ENCODE peak calls at places on chromosomes 2 and 18, in six cellular contexts. One of them, this sample, is unnamed.

GRCh38 chr2:86468162-86469033 is 27.2 kb downstream of the KDM3A start:
- DNase-seq in WERI-Rb-1: no peak
- DNase-seq in HCT116: no peak
- DNase-seq in cardiac muscle cell: no peak
- DNase-seq in mammary epithelial cell: no peak
- DNase-seq in colonic mucosa: no peak
- DNase-seq in this sample: no peak

GRCh38 chr2:158144914-158145625 is 43.4 kb downstream of the UPP2 start:
- DNase-seq in mammary epithelial cell: peak; percentile 31
- DNase-seq in HCT116: peak; percentile 8
- DNase-seq in cardiac muscle cell: no peak
- DNase-seq in WERI-Rb-1: no peak
- DNase-seq in colonic mucosa: no peak
- DNase-seq in this sample: no peak

GRCh38 chr2:138502253-138503086 is 900 bp downstream of the SPOPL start:
- DNase-seq in WERI-Rb-1: no peak
- DNase-seq in mammary epithelial cell: peak; percentile 55
- DNase-seq in HCT116: no peak
- DNase-seq in cardiac muscle cell: peak; percentile 35
- DNase-seq in colonic mucosa: no peak
- DNase-seq in this sample: no peak

GRCh38 chr2:97712693-97713295 is 582 bp upstream of the ZAP70 start:
- DNase-seq in HCT116: no peak
- DNase-seq in colonic mucosa: no peak
- DNase-seq in cardiac muscle cell: no peak
- DNase-seq in WERI-Rb-1: no peak
- DNase-seq in mammary epithelial cell: no peak
- DNase-seq in this sample: no peak

GRCh38 chr2:97695744-97696143 is 17.6 kb upstream of the ZAP70 start:
- DNase-seq in HCT116: no peak
- DNase-seq in cardiac muscle cell: no peak
- DNase-seq in colonic mucosa: no peak
- DNase-seq in WERI-Rb-1: no peak
- DNase-seq in mammary epithelial cell: no peak
- DNase-seq in this sample: no peak

GRCh38 chr2:160703648-160704585 is 210.3 kb upstream of the RBMS1 start:
- DNase-seq in HCT116: no peak
- DNase-seq in WERI-Rb-1: peak; percentile 16
- DNase-seq in mammary epithelial cell: no peak
- DNase-seq in cardiac muscle cell: peak; percentile 35
- DNase-seq in colonic mucosa: no peak
- DNase-seq in this sample: no peak

GRCh38 chr2:129922571-129923264 is 56.7 kb upstream of the RAB6C start:
- DNase-seq in cardiac muscle cell: no peak
- DNase-seq in WERI-Rb-1: peak; percentile 71
- DNase-seq in mammary epithelial cell: no peak
- DNase-seq in HCT116: no peak
- DNase-seq in colonic mucosa: no peak
- DNase-seq in this sample: no peak

GRCh38 chr2:136204959-136205358 is 87.0 kb upstream of the CXCR4 start:
- DNase-seq in colonic mucosa: no peak
- DNase-seq in WERI-Rb-1: no peak
- DNase-seq in mammary epithelial cell: no peak
- DNase-seq in HCT116: no peak
- DNase-seq in cardiac muscle cell: no peak
- DNase-seq in this sample: no peak

GRCh38 chr2:3124921-3125760 is 252.5 kb downstream of the EIPR1 start:
- DNase-seq in WERI-Rb-1: peak; percentile 7
- DNase-seq in cardiac muscle cell: no peak
- DNase-seq in colonic mucosa: no peak
- DNase-seq in mammary epithelial cell: no peak
- DNase-seq in HCT116: no peak
- DNase-seq in this sample: no peak

GRCh38 chr18:67211646-67212045 is 304.9 kb downstream of the DSEL start:
- DNase-seq in HCT116: no peak
- DNase-seq in colonic mucosa: no peak
- DNase-seq in WERI-Rb-1: no peak
- DNase-seq in cardiac muscle cell: peak; percentile 31
- DNase-seq in mammary epithelial cell: no peak
- DNase-seq in this sample: no peak

GRCh38 chr2:128635361-128635900 is 316.8 kb upstream of the HS6ST1 start:
- DNase-seq in HCT116: no peak
- DNase-seq in colonic mucosa: no peak
- DNase-seq in cardiac muscle cell: peak; percentile 40
- DNase-seq in WERI-Rb-1: no peak
- DNase-seq in mammary epithelial cell: no peak
- DNase-seq in this sample: no peak

GRCh38 chr2:71830497-71831207 is 317.0 kb downstream of the CYP26B1 start:
- DNase-seq in WERI-Rb-1: no peak
- DNase-seq in colonic mucosa: no peak
- DNase-seq in cardiac muscle cell: no peak
- DNase-seq in mammary epithelial cell: no peak
- DNase-seq in HCT116: no peak
- DNase-seq in this sample: no peak

GRCh38 chr18:61854578-61854977 is 38.2 kb downstream of the RNF152 start:
- DNase-seq in HCT116: no peak
- DNase-seq in WERI-Rb-1: no peak
- DNase-seq in cardiac muscle cell: no peak
- DNase-seq in mammary epithelial cell: peak; percentile 47
- DNase-seq in colonic mucosa: no peak
- DNase-seq in this sample: no peak

GRCh38 chr2:98043101-98043500 is 43.9 kb upstream of the VWA3B start:
- DNase-seq in HCT116: no peak
- DNase-seq in colonic mucosa: no peak
- DNase-seq in mammary epithelial cell: no peak
- DNase-seq in cardiac muscle cell: no peak
- DNase-seq in WERI-Rb-1: no peak
- DNase-seq in this sample: no peak

GRCh38 chr2:100921685-100922161 is 80.4 kb upstream of the RPL31 start:
- DNase-seq in mammary epithelial cell: no peak
- DNase-seq in WERI-Rb-1: no peak
- DNase-seq in colonic mucosa: no peak
- DNase-seq in HCT116: no peak
- DNase-seq in cardiac muscle cell: no peak
- DNase-seq in this sample: no peak

GRCh38 chr2:100928235-100928634 is 73.9 kb upstream of the RPL31 start:
- DNase-seq in cardiac muscle cell: no peak
- DNase-seq in mammary epithelial cell: no peak
- DNase-seq in HCT116: no peak
- DNase-seq in colonic mucosa: no peak
- DNase-seq in WERI-Rb-1: no peak
- DNase-seq in this sample: no peak

GRCh38 chr2:100923461-100924020 is 78.5 kb upstream of the RPL31 start:
- DNase-seq in colonic mucosa: no peak
- DNase-seq in HCT116: no peak
- DNase-seq in cardiac muscle cell: no peak
- DNase-seq in WERI-Rb-1: no peak
- DNase-seq in mammary epithelial cell: no peak
- DNase-seq in this sample: no peak

GRCh38 chr2:100924122-100924519 is 78.0 kb upstream of the RPL31 start:
- DNase-seq in colonic mucosa: no peak
- DNase-seq in HCT116: no peak
- DNase-seq in WERI-Rb-1: no peak
- DNase-seq in cardiac muscle cell: no peak
- DNase-seq in mammary epithelial cell: no peak
- DNase-seq in this sample: no peak

DNA sequence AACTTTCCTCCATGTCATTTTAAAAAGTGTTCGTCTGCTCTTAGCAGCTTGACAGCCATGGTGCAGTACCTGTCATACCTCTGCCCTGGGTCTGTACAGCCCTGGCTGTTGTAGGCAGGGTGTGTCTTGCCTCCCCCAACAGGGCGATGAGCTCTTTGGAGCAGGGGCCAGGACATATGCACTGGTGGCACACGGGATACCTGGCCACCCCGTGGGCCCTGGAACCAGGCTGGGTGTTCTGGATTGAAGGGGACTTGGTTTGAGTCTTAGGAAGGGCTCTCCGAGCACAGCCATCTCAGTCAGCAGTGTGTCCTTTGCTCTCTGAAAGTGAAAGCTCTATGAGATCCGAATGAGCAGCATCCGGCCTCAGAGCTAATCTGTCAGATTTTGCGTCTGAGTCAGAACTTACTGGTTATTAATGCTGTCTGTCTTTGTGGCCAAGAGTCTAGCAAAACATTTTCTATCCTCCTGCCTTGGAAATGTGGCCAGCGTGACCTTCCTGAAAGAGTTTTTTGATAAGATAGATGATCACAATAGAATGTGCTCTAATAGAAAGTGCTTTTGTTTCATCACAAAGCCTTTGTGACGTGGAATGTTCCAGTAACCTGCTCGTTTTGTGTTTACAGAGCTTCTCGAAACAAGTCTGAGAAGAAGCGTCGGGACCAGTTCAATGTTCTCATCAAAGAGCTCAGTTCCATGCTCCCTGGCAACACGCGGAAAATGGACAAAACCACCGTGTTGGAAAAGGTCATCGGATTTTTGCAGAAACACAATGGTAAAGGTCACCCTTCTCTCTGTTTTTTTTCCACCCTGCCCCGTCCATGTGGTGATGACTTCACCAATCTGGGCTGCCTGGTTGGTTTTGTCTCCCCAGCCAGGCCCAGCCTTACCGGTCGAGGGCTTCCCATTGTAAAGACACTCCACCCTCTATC is 77.3 kb upstream of the RPL31 start:
- DNase-seq in cardiac muscle cell: no peak
- DNase-seq in WERI-Rb-1: no peak
- DNase-seq in HCT116: no peak
- DNase-seq in mammary epithelial cell: no peak
- DNase-seq in colonic mucosa: peak; percentile 33
- DNase-seq in this sample: no peak
- H3K4me3 ChIP-seq in cardiac muscle cell: no peak overlapping the region
- H3K4me3 ChIP-seq in WERI-Rb-1: no peak overlapping the region
- H3K4me3 ChIP-seq in HCT116: no peak overlapping the region
- H3K4me3 ChIP-seq in mammary epithelial cell: no peak overlapping the region
- H3K4me3 ChIP-seq in colonic mucosa: peak overlapping the region; percentile 16
- H3K4me3 ChIP-seq in this sample: no peak overlapping the region

DNA sequence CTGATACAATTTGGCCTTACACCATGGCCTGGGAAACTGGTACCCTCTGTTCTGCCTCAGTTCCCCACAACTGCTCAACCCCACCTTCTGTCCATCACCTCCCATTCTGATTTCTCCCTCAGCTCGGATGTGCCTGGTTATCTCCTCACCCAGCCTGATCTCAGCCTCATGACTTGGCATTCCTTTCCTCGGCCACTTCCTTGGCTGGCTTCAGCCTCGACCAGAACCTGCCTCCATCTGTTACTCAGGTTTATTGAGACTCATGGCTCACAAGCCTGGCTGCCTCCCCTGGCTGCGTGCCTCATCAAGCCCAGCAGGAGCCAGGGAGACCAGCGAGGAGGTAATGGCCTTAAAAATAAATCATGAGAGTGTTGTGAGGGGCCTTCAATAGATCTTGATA is 356.2 kb upstream of the SPRED2 start:
- DNase-seq in WERI-Rb-1: no peak
- DNase-seq in colonic mucosa: no peak
- DNase-seq in cardiac muscle cell: no peak
- DNase-seq in mammary epithelial cell: no peak
- DNase-seq in HCT116: no peak
- DNase-seq in this sample: no peak
- TF ChIP-seq CTCF in WERI-Rb-1: no peak
- TF ChIP-seq CTCF in colonic mucosa: no peak
- TF ChIP-seq CTCF in cardiac muscle cell: no peak
- TF ChIP-seq CTCF in mammary epithelial cell: no peak
- TF ChIP-seq CTCF in HCT116: no peak
- TF ChIP-seq CTCF in this sample: no peak

GRCh38 chr2:27243391-27244130 is 19.3 kb downstream of the SLC30A3 start:
- DNase-seq in mammary epithelial cell: no peak
- DNase-seq in colonic mucosa: no peak
- DNase-seq in cardiac muscle cell: peak; percentile 63
- DNase-seq in WERI-Rb-1: no peak
- DNase-seq in HCT116: no peak
- DNase-seq in this sample: no peak
- H3K36me3 ChIP-seq in mammary epithelial cell: peaks cover 25% of the 10 kb centered on the region
- H3K36me3 ChIP-seq in colonic mucosa: no peaks in the 10 kb centered on the region
- H3K36me3 ChIP-seq in cardiac muscle cell: peaks cover 21% of the 10 kb centered on the region
- H3K36me3 ChIP-seq in WERI-Rb-1: peaks cover 65% of the 10 kb centered on the region
- H3K36me3 ChIP-seq in HCT116: peaks cover 28% of the 10 kb centered on the region
- H3K36me3 ChIP-seq in this sample: peaks cover 7% of the 10 kb centered on the region

GRCh38 chr2:19358242-19359020 is at the start of gene OSR1:
- DNase-seq in colonic mucosa: peak; percentile 75
- DNase-seq in mammary epithelial cell: peak; percentile 74
- DNase-seq in HCT116: no peak
- DNase-seq in WERI-Rb-1: peak; percentile 77
- DNase-seq in cardiac muscle cell: peak; percentile 84
- DNase-seq in this sample: no peak
- H3K4me3 ChIP-seq in colonic mucosa: peak within 1 kb of the TSS; percentile 52
- H3K4me3 ChIP-seq in mammary epithelial cell: peak within 1 kb of the TSS; percentile 71
- H3K4me3 ChIP-seq in HCT116: peak within 1 kb of the TSS; percentile 52
- H3K4me3 ChIP-seq in WERI-Rb-1: peak within 1 kb of the TSS; percentile 32
- H3K4me3 ChIP-seq in cardiac muscle cell: peak within 1 kb of the TSS; percentile 78
- H3K4me3 ChIP-seq in this sample: peak within 1 kb of the TSS; percentile 43

DNA sequence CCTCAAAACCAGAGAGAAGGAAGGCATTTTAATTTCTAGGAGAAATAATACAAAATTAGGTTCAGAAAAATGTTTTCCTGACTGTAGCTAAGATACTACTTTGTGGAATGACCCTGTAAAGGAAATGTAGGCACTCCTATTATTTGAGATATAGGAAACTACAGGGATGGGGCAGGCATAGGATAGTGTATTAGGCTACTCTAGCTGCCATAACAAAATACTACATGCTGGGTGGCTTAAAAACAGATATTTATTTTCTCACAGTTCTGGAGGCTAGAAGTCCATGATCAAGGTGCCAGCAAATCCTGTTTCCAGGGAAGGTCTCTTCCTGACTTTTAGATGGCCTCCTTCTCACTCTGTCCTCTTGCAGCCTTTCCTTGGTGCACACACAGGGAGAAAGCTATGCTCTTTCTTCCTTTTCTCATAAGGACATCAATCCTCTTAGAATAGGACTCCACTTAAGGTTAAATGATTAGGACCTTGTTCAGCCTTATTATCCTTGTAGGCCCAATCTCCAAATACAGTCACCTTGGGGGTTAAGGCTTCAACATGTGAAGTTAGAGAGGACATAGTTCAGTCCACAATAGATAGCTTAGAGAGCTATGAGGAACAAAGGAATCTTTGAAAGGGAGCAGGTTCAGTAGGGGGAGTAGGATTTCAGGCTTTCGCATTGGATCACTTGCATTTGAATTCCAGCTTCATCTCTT is 14.0 kb upstream of the CAVIN2 start:
- DNase-seq in colonic mucosa: no peak
- DNase-seq in mammary epithelial cell: no peak
- DNase-seq in HCT116: no peak
- DNase-seq in WERI-Rb-1: no peak
- DNase-seq in cardiac muscle cell: no peak
- DNase-seq in this sample: no peak
- TF ChIP-seq CTCF in colonic mucosa: no peak
- TF ChIP-seq CTCF in mammary epithelial cell: no peak
- TF ChIP-seq CTCF in HCT116: no peak
- TF ChIP-seq CTCF in WERI-Rb-1: no peak
- TF ChIP-seq CTCF in cardiac muscle cell: no peak
- TF ChIP-seq CTCF in this sample: no peak